ENCODE peak calls at places on chromosomes 12 and 14, in five cellular contexts. F is left ventricle myocardium inferior, V is tibial artery, M is heart right ventricle, P is heart left ventricle. T is an unnamed sample.
A peak's percentile ranks its signal among the peaks of the same experiment; 100 is the strongest.

GRCh38 chr12:40336573-40337199 is 111.9 kb downstream of the LRRK2 start:
- DNase-seq in F (no peak), V (no peak), M (no peak), P (no peak), T (no peak)

GRCh38 chr12:83826112-83826511 is 1086.5 kb downstream of the SLC6A15 start:
- DNase-seq in F (no peak), V (no peak), M (no peak), P (no peak), T (peak; percentile 67)

GRCh38 chr14:37599527-37600368 is 4.3 kb downstream of the TTC6 start:
- DNase-seq in F (no peak), V (no peak), M (no peak), P (peak; percentile 43), T (no peak)

GRCh38 chr14:94036328-94037167 is 10.4 kb downstream of the OTUB2 start:
- DNase-seq in F (peak; percentile 72), V (peak; percentile 75), M (peak; percentile 64), P (peak; percentile 77), T (peak; percentile 69)

GRCh38 chr14:104187121-104187889 is 48.9 kb downstream of the KIF26A start:
- DNase-seq in F (no peak), V (no peak), M (no peak), P (no peak), T (no peak)

GRCh38 chr12:46523863-46524770 is 151.5 kb upstream of the SLC38A2 start:
- DNase-seq in F (no peak), V (no peak), M (no peak), P (no peak), T (peak; percentile 60)

GRCh38 chr12:2251485-2252179 is 198.8 kb downstream of the CACNA1C start:
- DNase-seq in F (no peak), V (no peak), M (no peak), P (no peak), T (no peak)

GRCh38 chr12:80472912-80473500 is 29.0 kb downstream of the PTPRQ start:
- DNase-seq in F (no peak), V (no peak), M (no peak), P (no peak), T (peak; percentile 82)

GRCh38 chr12:79935624-79936040 is 735 bp upstream of the PPP1R12A start:
- DNase-seq in F (no peak), V (no peak), M (no peak), P (no peak), T (no peak)

GRCh38 chr12:102343361-102344121 is 136.8 kb downstream of the IGF1 start:
- DNase-seq in F (no peak), V (no peak), M (no peak), P (no peak), T (no peak)

GRCh38 chr12:122851820-122852219 is 16.6 kb downstream of the HIP1R start:
- DNase-seq in F (no peak), V (peak; percentile 89), M (no peak), P (no peak), T (no peak)

DNA sequence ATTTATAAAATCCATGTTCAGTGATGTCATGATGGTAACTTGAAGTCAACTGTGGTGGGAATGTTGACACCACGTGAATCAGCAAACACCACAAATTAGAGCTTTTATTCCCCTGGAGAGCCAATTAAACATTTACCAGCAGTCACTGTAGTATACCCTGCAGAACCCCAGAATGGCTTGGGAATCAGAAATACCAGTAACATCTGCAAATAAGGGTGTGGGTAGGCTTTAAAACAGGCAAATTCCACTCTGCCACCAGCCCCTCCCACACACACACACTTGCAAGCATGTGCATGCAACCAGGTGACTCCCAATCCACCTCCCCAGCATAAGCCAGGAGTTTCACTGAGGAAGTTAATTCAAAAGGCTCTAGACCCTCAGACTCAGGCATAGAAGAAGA is 63.6 kb upstream of the TMEM263 start:
- DNase-seq in F (no peak), V (no peak), M (no peak), P (no peak), T (no peak)
- H3K27ac ChIP-seq in F (no peak overlapping the region), V (no peak overlapping the region), M (no peak overlapping the region), P (no peak overlapping the region), T (no peak overlapping the region)

DNA sequence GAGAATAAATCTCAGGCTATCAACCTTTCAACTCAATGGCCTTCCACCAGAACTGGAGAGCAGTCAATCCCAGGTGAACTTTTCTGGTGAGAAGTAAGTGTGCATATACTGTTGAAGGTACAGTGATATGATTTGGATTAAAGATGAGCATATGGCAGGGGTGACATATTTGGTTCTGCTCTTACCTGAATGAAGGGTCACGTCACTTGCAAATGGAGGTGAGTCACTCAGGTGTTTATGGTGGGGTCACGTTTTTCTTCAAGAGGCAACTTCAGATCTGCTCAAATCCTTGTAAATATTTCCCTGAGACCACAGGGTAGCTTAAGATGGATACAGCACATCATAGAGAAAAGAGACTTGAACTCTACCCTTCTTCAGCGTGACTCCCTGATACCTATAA is 143.2 kb downstream of the BRMS1L start:
- DNase-seq in F (no peak), V (no peak), M (no peak), P (no peak), T (no peak)
- H3K9me3 ChIP-seq in F (no peaks in the 10 kb centered on the region), V (no peaks in the 10 kb centered on the region), M (no peaks in the 10 kb centered on the region), P (no peaks in the 10 kb centered on the region), T (no peaks in the 10 kb centered on the region)

DNA sequence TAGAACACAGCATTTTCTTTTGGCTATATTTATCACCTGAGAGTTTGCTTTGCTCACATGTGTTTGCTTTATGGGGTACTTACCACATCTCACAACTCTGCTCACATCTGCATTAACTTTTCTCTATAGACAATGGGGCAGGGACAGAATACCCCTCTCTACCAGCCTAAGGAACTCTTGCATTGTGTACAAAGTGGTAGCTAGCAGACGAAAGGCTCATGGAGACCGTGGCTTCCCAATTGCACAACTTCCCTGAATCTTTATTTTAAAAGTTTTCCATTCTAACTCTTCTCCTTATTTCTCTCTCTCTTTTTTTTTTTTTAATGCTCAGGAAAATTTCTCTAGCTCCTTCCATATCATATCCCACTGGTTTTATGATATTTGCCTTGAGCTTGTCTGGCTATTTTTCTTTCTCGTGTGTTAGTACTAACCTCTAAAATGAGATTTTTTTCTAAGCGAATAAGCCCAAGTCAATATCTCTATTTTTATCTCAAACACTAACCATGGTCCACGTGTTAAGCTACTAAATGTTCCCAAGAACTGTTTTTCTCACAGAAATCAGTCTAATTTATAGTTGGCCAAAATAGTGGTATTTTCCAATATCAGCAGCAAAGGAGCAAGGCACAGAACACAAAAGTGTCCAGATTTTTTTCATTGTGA is 155.2 kb downstream of the STXBP6 start:
- DNase-seq in F (no peak), V (no peak), M (no peak), P (no peak), T (no peak)
- H3K4me3 ChIP-seq in F (no peak overlapping the region), V (no peak overlapping the region), M (no peak overlapping the region), P (no peak overlapping the region), T (no peak overlapping the region)

DNA sequence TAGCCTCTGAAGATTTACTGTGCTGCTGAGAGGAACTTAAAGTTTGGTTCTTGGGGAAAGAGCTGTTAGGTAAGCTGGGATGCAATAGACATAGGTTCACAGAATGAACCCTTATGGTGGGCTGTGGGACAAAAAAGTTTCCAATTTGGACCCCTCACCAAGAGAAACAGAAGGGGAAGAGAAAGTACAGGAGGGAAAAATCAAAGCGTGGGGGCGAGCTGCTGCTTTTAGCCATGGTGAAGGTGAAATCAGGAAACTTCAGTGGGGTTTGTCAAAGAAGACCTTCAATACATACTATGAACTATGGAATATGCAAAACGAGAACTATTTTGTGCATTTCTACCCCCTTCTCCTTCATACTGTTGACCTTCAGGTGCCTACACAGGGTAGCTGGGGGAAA is 10.6 kb upstream of the NINJ2 start:
- DNase-seq in F (no peak), V (no peak), M (no peak), P (no peak), T (no peak)
- H3K27ac ChIP-seq in F (no peak overlapping the region), V (no peak overlapping the region), M (no peak overlapping the region), P (no peak overlapping the region), T (no peak overlapping the region)

T was measured in SJCRH30.